ENCODE peak calls at places on chromosomes 16 and 17, in five cellular contexts. V, F, Z, A and D are unnamed samples.

GRCh38 chr16:28149016-28149888 is 62.5 kb downstream of the XPO6 start:
- DNase-seq in Z (no peak), A (no peak), F (no peak), V (no peak), D (no peak)

GRCh38 chr16:84618428-84619102 is 687 bp upstream of the COTL1 start:
- DNase-seq in V (peak; percentile 63), F (peak; percentile 98), Z (no peak), A (peak; percentile 61), D (no peak)

GRCh38 chr16:87724490-87725291 is 41.1 kb downstream of the KLHDC4 start:
- DNase-seq in A (no peak), Z (no peak), F (no peak), V (no peak), D (no peak)

GRCh38 chr17:57955183-57955952 is at the start of gene CUEDC1:
- DNase-seq in F (peak; percentile 61), A (peak; percentile 83), V (peak; percentile 98), Z (peak; percentile 75), D (peak; percentile 62)

GRCh38 chr17:57756941-57757340 is 11.8 kb upstream of the CCDC182 start:
- DNase-seq in A (no peak), F (no peak), V (no peak), Z (no peak), D (no peak)

GRCh38 chr17:50785942-50786570 is 18.7 kb upstream of the ANKRD40CL start:
- DNase-seq in Z (no peak), A (no peak), F (peak; percentile 33), V (no peak), D (no peak)

GRCh38 chr16:50360033-50360778 is 8.6 kb downstream of the BRD7 start:
- DNase-seq in F (no peak), V (no peak), Z (no peak), A (no peak), D (no peak)

GRCh38 chr17:78507526-78507925 is 69.7 kb downstream of the DNAH17 start:
- DNase-seq in A (no peak), Z (no peak), F (no peak), V (no peak), D (no peak)

GRCh38 chr17:43018008-43018853 is 4.0 kb downstream of the VAT1 start:
- DNase-seq in A (no peak), Z (no peak), V (peak; percentile 82), F (no peak), D (no peak)

GRCh38 chr17:45961206-45961605 is 37.8 kb upstream of the STH start:
- DNase-seq in A (no peak), V (no peak), Z (no peak), F (no peak), D (no peak)

GRCh38 chr17:42310281-42311156 is 22.2 kb downstream of the STAT5A start:
- DNase-seq in F (no peak), A (peak; percentile 59), Z (no peak), V (no peak), D (no peak)

GRCh38 chr17:2427215-2427614 is 26.4 kb upstream of the MNT start:
- DNase-seq in F (no peak), Z (no peak), V (no peak), A (no peak), D (no peak)

GRCh38 chr16:86511317-86512161 is 1.2 kb downstream of the FOXF1 start:
- DNase-seq in V (no peak), F (no peak), Z (no peak), A (no peak), D (no peak)

DNA sequence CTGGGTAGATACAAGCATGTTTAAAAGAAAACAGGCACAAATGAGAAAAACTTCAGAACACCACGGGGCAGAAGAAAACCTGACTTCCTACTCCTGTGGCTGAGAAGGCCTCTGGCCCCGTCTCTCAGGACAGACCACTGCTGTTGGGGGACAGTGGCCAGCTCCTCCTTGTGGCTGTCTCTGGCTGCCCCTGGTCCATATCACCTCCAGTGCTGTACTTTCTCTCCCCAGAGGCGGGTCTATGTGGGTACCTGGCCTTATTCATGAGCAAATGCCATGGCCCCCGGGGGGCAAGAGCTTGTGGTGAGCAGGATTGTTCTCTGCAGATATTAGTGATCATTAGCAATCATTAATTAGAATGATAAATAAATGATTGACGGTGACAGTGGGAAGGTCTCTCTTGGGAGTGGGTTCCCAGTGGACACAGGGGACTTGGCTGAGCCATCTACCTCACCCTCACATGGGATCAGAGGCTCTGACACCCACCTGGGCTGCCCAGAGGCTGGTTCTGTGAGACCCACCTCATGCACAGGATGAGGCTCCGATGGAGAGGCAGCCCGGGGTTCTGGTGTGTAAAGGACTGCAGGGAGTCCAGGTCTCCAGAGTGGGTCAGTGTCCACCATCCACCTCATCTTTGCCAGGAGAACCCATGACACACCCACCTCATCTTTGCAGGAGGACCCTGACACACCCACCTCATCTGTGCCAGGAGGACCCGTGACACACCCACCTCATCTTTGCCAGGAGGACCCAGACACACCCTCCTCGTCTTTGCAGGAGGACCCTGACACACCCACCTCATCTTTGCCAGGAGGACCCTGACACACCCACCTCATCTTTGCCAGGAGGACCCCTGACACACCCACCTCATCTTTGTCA is 30.6 kb upstream of the CBFA2T3 start:
- DNase-seq in Z (no peak), A (no peak), V (no peak), F (no peak), D (no peak)
- TF ChIP-seq CTCF in Z (no peak), A (no peak), V (no peak), F (no peak), D (no peak)

GRCh38 chr16:4616047-4616811 is 1.5 kb upstream of the UBALD1 start:
- DNase-seq in V (peak; percentile 96), A (peak; percentile 99), Z (peak; percentile 95), F (peak; percentile 100), D (peak; percentile 94)
- TF ChIP-seq CTCF in V (peak; percentile 53), A (peak; percentile 12), Z (peak; percentile 58), F (peak; percentile 67), D (no peak)

DNA sequence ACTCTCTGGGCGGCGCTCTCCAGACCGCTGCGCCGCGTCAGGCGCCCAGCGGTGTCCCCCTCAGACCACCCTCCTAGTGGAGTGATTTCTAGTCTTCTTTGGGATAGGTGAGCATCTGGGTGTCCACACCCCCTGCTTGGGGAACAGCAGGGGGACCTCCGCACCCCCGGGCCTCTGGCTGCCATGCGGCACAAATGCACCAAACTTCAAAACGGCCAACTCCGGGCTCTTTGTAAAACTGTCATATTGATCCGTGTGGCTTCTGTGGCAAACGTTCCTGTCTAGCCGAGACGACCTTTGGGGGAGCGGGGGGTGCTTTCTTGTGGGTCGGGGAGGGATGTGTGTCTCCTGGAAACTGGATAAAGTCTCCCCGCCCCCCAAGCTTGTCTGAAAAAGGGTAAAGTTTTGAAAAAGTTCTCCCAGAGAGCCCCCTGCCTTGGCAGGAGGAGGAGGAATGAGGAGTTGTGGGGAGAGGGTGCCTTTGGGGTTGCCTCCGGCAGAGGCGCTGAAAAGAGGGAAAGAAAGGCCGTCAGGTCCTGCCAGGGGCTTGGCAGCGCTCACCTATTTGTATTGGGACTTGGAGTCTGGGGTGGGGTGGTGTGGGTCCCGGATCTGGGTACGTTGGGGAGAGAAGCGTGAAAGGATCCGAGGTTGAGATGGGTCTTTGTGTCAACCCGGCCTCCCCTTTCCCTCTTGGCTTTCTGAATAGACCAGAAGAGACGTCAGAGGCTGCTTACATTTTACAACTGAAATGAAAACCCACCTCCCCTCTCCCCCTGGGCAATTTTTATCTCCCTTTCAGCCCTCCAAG is 2.2 kb upstream of the CHD3 start:
- DNase-seq in Z (no peak), A (peak; percentile 68), F (no peak), V (peak; percentile 44), D (peak; percentile 44)
- TF ChIP-seq CTCF in Z (peak; percentile 18), A (no peak), F (no peak), V (no peak), D (no peak)

GRCh38 chr16:76052725-76053124 is 224.5 kb upstream of the CNTNAP4 start:
- DNase-seq in V (no peak), F (no peak), Z (no peak), A (no peak), D (no peak)
- TF ChIP-seq CTCF in V (no peak), F (no peak), Z (no peak), A (no peak), D (no peak)

GRCh38 chr17:63436523-63437110 is 9.5 kb downstream of the CYB561 start:
- DNase-seq in V (peak; percentile 73), Z (no peak), F (no peak), A (no peak), D (no peak)

GRCh38 chr17:63440127-63440769 is 5.9 kb downstream of the CYB561 start:
- DNase-seq in A (no peak), V (peak; percentile 82), Z (no peak), F (no peak), D (no peak)

GRCh38 chr17:63437287-63438091 is 8.6 kb downstream of the CYB561 start:
- DNase-seq in Z (no peak), V (peak; percentile 42), A (peak; percentile 59), F (no peak), D (no peak)

GRCh38 chr17:63439682-63440081 is 6.4 kb downstream of the CYB561 start:
- DNase-seq in V (no peak), Z (no peak), A (no peak), F (peak; percentile 29), D (no peak)

GRCh38 chr17:63438092-63439051 is 7.7 kb downstream of the CYB561 start:
- DNase-seq in A (no peak), F (no peak), Z (no peak), V (peak; percentile 63), D (no peak)
- TF ChIP-seq CTCF in A (no peak), F (no peak), Z (no peak), V (no peak), D (no peak)

GRCh38 chr17:40726919-40727318 is 23.4 kb upstream of the KRT24 start:
- DNase-seq in A (no peak), Z (no peak), V (no peak), F (no peak), D (no peak)
- TF ChIP-seq CTCF in A (no peak), Z (peak; percentile 43), V (no peak), F (peak; percentile 63), D (no peak)

GRCh38 chr17:4562000-4562969 is 1.9 kb upstream of the GGT6 start:
- DNase-seq in F (no peak), V (no peak), Z (no peak), A (no peak), D (no peak)

GRCh38 chr17:4559851-4560820 is at the start of gene GGT6:
- DNase-seq in Z (no peak), F (no peak), A (peak; percentile 54), V (no peak), D (no peak)

GRCh38 chr17:4559139-4559791 is 1.1 kb downstream of the GGT6 start:
- DNase-seq in Z (no peak), A (peak; percentile 34), F (no peak), V (no peak), D (no peak)

GRCh38 chr17:4558311-4558972 is 1.9 kb downstream of the GGT6 start:
- DNase-seq in V (no peak), A (no peak), F (no peak), Z (peak; percentile 9), D (no peak)

DNA sequence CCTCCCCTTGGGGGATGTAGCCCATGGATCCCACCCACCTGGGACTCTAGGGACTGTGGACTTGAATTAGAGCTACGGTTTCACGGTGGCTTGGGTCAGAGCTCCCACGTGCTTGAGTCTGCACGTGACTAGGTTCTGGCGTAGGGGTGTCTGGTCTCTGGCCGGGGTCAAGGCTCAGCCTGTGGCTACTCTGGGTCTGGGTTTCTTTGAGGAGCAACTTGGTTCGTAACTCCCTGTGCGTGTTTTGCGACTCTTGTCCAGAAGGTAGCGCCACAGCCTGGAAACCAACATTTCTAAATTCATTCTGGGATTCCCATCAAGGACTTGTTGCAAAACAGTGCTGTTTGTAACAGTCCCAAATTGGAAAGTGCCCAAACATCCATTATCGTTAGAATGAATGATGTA is 462 bp upstream of the GGT6 start:
- DNase-seq in F (no peak), Z (no peak), V (no peak), A (peak; percentile 51), D (no peak)
- TF ChIP-seq CTCF in F (no peak), Z (peak; percentile 18), V (no peak), A (no peak), D (no peak)

GRCh38 chr16:65697061-65697460 is 575.2 kb upstream of the CDH11 start:
- DNase-seq in Z (no peak), V (no peak), F (no peak), A (no peak), D (no peak)
- TF ChIP-seq CTCF in Z (no peak), V (peak; percentile 7), F (peak; percentile 46), A (no peak), D (no peak)